ENCODE peak calls at places on chromosomes 12 and 14, in ten cellular contexts. J is activated CD8-positive, alpha-beta memory T cell treated with anti-CD3 and anti-CD28 coated beads for 4 hours; L is GM12865; Y is fibroblast of lung; O is GM23338; N is pancreas; H is LoVo; R is NCI-H1105 treated with DMSO at 0.1 percent for 48 hours; T is GM12864; E is activated effector memory CD4-positive, alpha-beta T cell treated with anti-CD3 and anti-CD28 coated beads, Interleukin-2, amount 50 U/mL, for 16 hours. C is an unnamed sample.

GRCh38 chr12:63955831-63956685 is 111.6 kb downstream of the SRGAP1 start:
- DNase-seq in J (no peak), L (peak; percentile 28), Y (peak; percentile 92), O (no peak), N (no peak), H (no peak), R (no peak), T (no peak), E (no peak), C (no peak)

GRCh38 chr12:107513184-107513583 is 172.4 kb upstream of the PWP1 start:
- DNase-seq in J (no peak), L (no peak), Y (no peak), O (no peak), N (no peak), H (no peak), R (no peak), T (no peak), E (no peak), C (no peak)

GRCh38 chr14:59356298-59356697 is 108.9 kb downstream of the GPR135 start:
- DNase-seq in J (no peak), L (peak; percentile 17), Y (no peak), O (no peak), N (no peak), H (no peak), R (peak; percentile 85), T (no peak), E (no peak), C (no peak)

GRCh38 chr14:21100931-21101330 is at the start of gene TMEM253:
- DNase-seq in J (no peak), L (no peak), Y (no peak), O (no peak), N (no peak), H (peak; percentile 81), R (no peak), T (no peak), E (no peak), C (no peak)

GRCh38 chr14:103949386-103949785 is 7.1 kb upstream of the RD3L start:
- DNase-seq in J (no peak), L (no peak), Y (no peak), O (no peak), N (no peak), H (no peak), R (no peak), T (no peak), E (no peak), C (no peak)

GRCh38 chr14:64506751-64507150 is 2.2 kb downstream of the ZBTB1 start:
- DNase-seq in J (no peak), L (peak; percentile 45), Y (no peak), O (no peak), N (no peak), H (no peak), R (no peak), T (no peak), E (no peak), C (no peak)

GRCh38 chr14:104675447-104675846 is 14.0 kb upstream of the INF2 start:
- DNase-seq in J (no peak), L (no peak), Y (no peak), O (no peak), N (no peak), H (no peak), R (no peak), T (no peak), E (no peak), C (no peak)

GRCh38 chr12:68880660-68881325 is 52.2 kb downstream of the CPM start:
- DNase-seq in J (no peak), L (no peak), Y (no peak), O (no peak), N (no peak), H (no peak), R (no peak), T (no peak), E (no peak), C (no peak)

GRCh38 chr12:121499929-121500793 is 80.7 kb downstream of the KDM2B start:
- DNase-seq in J (peak; percentile 60), L (peak; percentile 70), Y (peak; percentile 67), O (peak; percentile 76), N (peak; percentile 70), H (peak; percentile 83), R (peak; percentile 70), T (no peak), E (peak; percentile 91), C (peak; percentile 89)

GRCh38 chr14:104582005-104582404 is 2.4 kb downstream of the C14orf180 start:
- DNase-seq in J (no peak), L (no peak), Y (no peak), O (no peak), N (no peak), H (no peak), R (no peak), T (no peak), E (no peak), C (no peak)

C was measured in hepatic stellate cell.